ENCODE peak calls at places on chromosomes 13 and 19, in ten cellular contexts. M is cardiac muscle cell; B is uterus; J is CD8-positive, alpha-beta T cell; H is fibroblast of lung; W is ascending aorta; Z is A673; T is Panc1; R is GM23248; L is heart right ventricle. P is an unnamed sample. For H3K4me1 and H3K36me3, the result is how much of the 10 kb centered on the place peaks cover.

GRCh38 chr13:51000576-51001260 is 91.1 kb downstream of the RNASEH2B start:
- DNase-seq in Z (peak), J (no peak), H (peak), R (peak), L (peak), M (no peak), B (peak), W (no peak), T (no peak), P (no peak)

GRCh38 chr13:107866666-107867623 is 348.4 kb downstream of the LIG4 start:
- DNase-seq in M (peak), L (peak), T (no peak), R (peak), J (no peak), H (peak), W (no peak), Z (peak), B (no peak), P (no peak)

GRCh38 chr19:35911173-35911572 is 3.1 kb upstream of the TYROBP start:
- DNase-seq in R (no peak), J (no peak), B (no peak), Z (no peak), L (no peak), T (no peak), W (no peak), H (no peak), M (no peak), P (no peak)

GRCh38 chr13:98216135-98216565 is 39.1 kb upstream of the RNF113B start:
- DNase-seq in L (peak), B (peak), H (peak), Z (peak), M (peak), T (peak), W (no peak), R (peak), J (no peak), P (no peak)

GRCh38 chr13:25571237-25571636 is 199.5 kb downstream of the ATP8A2 start:
- DNase-seq in J (no peak), R (no peak), H (no peak), M (no peak), L (no peak), W (no peak), T (no peak), Z (no peak), B (no peak), P (no peak)

GRCh38 chr13:93304868-93305613 is 78.4 kb downstream of the GPC6 start:
- DNase-seq in M (no peak), L (no peak), H (no peak), Z (no peak), B (no peak), J (no peak), T (no peak), W (no peak), R (no peak), P (no peak)

GRCh38 chr19:12733369-12733896 is 1.1 kb downstream of the TRIR start:
- DNase-seq in M (no peak), J (peak), W (no peak), R (peak), Z (peak), B (no peak), L (no peak), H (peak), T (no peak), P (no peak)

GRCh38 chr19:42242071-42242511 is 311 bp downstream of the GSK3A start:
- DNase-seq in T (no peak), B (peak), Z (no peak), J (peak), H (no peak), M (no peak), L (no peak), R (peak), W (no peak), P (no peak)

GRCh38 chr19:46303702-46304397 is 7.0 kb downstream of the HIF3A start:
- DNase-seq in L (peak), J (no peak), W (no peak), H (peak), R (peak), B (peak), T (no peak), M (peak), Z (peak), P (peak)

GRCh38 chr19:37403403-37403802 is 32.5 kb downstream of the ZNF527 start:
- DNase-seq in W (no peak), Z (no peak), B (no peak), M (no peak), H (no peak), R (no peak), T (no peak), J (no peak), L (no peak), P (no peak)

GRCh38 chr19:29887498-29887897 is 54.5 kb upstream of the URI1 start:
- DNase-seq in J (no peak), L (no peak), Z (no peak), W (peak), M (no peak), B (peak), H (no peak), T (no peak), R (peak), P (no peak)

GRCh38 chr13:112954488-112955270 is 14.3 kb upstream of the MCF2L start:
- DNase-seq in R (no peak), B (no peak), H (no peak), Z (no peak), M (no peak), L (no peak), T (no peak), J (no peak), W (no peak), P (no peak)

GRCh38 chr19:28258794-28259193 is 954.2 kb downstream of the UQCRFS1 start:
- DNase-seq in W (no peak), Z (no peak), B (no peak), M (no peak), H (no peak), R (no peak), T (no peak), J (no peak), L (no peak), P (no peak)

GRCh38 chr13:40982772-40983171 is 36.3 kb downstream of the ELF1 start:
- DNase-seq in Z (peak), M (peak), H (peak), T (no peak), J (peak), W (no peak), B (peak), R (peak), L (no peak), P (peak)

GRCh38 chr19:294819-295686 is 3.9 kb upstream of the PLPP2 start:
- DNase-seq in W (no peak), B (peak), Z (peak), T (no peak), M (peak), R (peak), L (no peak), H (no peak), J (peak), P (no peak)
- H3K4me3 ChIP-seq in W (no peak), B (no peak), Z (no peak), T (no peak), M (no peak), R (peak), L (no peak), H (no peak), J (no peak), P (no peak)

GRCh38 chr19:18612051-18612771 is 459 bp upstream of the TMEM59L start:
- DNase-seq in J (no peak), H (no peak), L (no peak), B (no peak), Z (no peak), R (no peak), T (no peak), M (no peak), W (no peak), P (no peak)

GRCh38 chr19:18610245-18610555 is 2.5 kb upstream of the TMEM59L start:
- DNase-seq in H (no peak), J (no peak), R (no peak), M (no peak), W (no peak), B (no peak), L (no peak), Z (no peak), T (no peak), P (no peak)

GRCh38 chr19:18610556-18611326 is 1.9 kb upstream of the TMEM59L start:
- DNase-seq in B (no peak), W (no peak), T (no peak), H (no peak), J (no peak), M (no peak), Z (no peak), L (no peak), R (no peak), P (no peak)

GRCh38 chr19:18612772-18613588 is at the start of gene TMEM59L:
- DNase-seq in J (peak), R (peak), B (no peak), H (no peak), M (peak), W (no peak), Z (no peak), L (no peak), T (no peak), P (peak)

GRCh38 chr19:18611327-18612050 is 1.2 kb upstream of the TMEM59L start:
- DNase-seq in M (no peak), L (no peak), R (no peak), J (no peak), W (no peak), B (no peak), T (no peak), Z (no peak), H (no peak), P (no peak)
- H3K4me1 ChIP-seq in M (under half), L (under half), R (under half), J (under half), W (under half), B (under half), T (under half), Z (under half), H (under half), P (under half)

DNA sequence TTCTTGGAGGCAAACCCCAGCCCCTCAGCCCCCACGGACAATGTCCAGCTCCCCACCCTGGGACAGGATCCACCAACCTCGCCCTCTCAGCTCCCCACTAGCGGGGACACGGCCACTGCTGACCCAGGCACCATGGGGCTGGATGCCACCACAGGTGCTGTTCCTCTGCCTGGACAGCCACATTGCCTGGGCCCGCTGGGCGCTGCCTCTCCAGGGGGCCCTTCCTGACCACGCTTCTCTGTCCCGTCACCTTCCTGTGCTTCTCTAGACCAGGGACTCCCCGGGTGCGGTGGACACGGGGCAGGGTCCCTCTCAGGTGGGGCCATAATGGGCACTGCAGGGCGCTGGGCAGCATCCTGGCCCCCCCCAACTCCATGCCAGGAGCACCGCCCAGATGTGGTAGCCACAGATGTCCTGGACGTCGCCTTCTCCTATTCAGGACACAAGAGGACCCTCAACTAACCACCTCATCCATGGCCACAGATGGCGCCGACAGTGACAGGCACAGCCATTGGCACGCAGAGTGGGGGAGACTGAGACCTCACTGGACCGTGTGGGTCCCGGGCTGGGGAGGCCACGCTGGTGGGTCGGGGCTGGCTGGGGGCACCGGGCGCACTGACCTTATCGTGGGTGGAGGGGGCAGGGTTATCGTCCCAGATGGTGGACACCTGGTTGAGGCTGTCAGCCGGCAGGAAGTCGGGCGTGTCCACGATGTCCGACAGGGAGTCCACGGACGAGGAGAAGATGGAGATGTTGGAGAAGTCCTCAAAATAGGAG is 23.4 kb downstream of the GPX4 start:
- DNase-seq in H (no peak), M (no peak), B (no peak), Z (no peak), W (no peak), T (no peak), R (no peak), L (no peak), J (no peak), P (no peak)
- H3K36me3 ChIP-seq in H (under half), M (under half), B (under half), Z (under half), W (half or more), T (under half), R (under half), L (half or more), J (under half), P (half or more)

DNA sequence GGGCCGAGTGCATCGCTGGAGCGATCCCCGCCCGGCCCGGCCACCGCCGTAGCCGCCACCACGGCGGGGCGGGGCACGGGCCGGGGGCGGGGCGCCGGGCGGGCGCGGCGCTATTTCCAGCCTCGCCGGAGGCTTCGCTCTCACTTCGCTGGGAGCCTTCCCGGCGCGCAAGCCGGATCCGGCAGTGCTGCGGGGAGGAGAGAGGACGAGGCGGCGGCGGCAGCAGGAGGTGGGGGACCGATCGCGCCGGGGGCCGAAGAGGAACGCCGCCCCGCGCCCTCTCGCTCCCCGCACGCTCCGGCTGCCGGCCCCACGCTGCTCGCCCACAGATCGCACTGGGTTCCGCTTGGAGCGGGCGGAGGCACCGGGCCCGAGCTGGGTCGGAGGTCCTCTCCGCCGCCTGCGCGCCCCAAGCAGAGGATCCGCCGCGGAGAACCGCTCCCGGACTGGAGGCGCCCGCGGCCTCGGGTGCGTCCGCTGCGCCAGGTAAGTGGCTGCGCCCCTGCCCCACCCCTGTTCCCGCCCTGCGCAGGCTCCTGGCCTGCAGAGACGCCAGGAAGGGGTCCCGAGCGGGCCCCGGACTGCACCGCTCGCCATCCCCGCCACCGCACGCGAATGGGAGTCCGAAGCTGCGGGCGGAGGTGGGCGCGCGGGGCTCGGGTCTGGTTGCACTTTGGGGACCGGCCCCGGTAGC is at the start of gene CHST8:
- DNase-seq in W (no peak), H (no peak), M (peak), B (no peak), L (peak), Z (peak), R (peak), T (no peak), J (no peak), P (no peak)
- H3K4me3 ChIP-seq in W (peak), H (no peak), M (peak), B (peak), L (peak), Z (peak), R (peak), T (no peak), J (no peak), P (no peak)

GRCh38 chr13:109748677-109749076 is 37.7 kb downstream of the IRS2 start:
- DNase-seq in M (no peak), B (no peak), T (no peak), Z (no peak), L (no peak), R (no peak), W (no peak), J (no peak), H (no peak), P (no peak)

GRCh38 chr13:109747524-109747923 is 38.9 kb downstream of the IRS2 start:
- DNase-seq in H (peak), M (no peak), W (no peak), R (no peak), Z (peak), L (no peak), T (no peak), B (no peak), J (no peak), P (no peak)

GRCh38 chr13:109750376-109750775 is 36.0 kb downstream of the IRS2 start:
- DNase-seq in W (no peak), L (no peak), J (no peak), M (no peak), Z (peak), R (no peak), T (no peak), B (no peak), H (no peak), P (no peak)

GRCh38 chr13:109749365-109749764 is 37.0 kb downstream of the IRS2 start:
- DNase-seq in T (no peak), J (no peak), L (no peak), W (no peak), B (no peak), R (no peak), H (no peak), Z (no peak), M (no peak), P (no peak)

DNA sequence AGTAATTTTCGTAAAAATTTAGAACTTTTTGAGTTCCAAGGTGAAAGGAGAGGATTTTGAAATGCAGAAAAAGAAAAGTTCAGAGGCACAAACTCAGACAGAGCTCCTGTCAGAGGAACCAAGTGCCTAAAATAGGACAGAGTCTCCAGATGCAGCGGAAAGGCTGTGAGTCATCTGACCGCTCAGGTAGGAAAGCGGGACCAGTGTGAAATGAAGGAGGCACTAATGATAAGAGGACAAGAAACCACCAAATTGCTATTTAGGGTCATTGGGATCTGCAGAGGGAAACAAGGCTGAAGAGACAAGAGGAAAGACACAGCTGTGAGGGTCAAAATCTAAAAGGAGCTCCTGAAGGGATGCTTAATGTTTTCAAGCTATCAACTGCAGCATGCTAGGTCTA is 34.9 kb downstream of the IRS2 start:
- DNase-seq in T (no peak), J (no peak), R (no peak), H (no peak), L (no peak), W (no peak), B (no peak), Z (no peak), M (no peak), P (no peak)
- H3K4me1 ChIP-seq in T (under half), J (under half), R (under half), H (under half), L (under half), W (under half), B (under half), Z (under half), M (under half), P (under half)

GRCh38 chr19:4174895-4175668 is 7.3 kb downstream of the SIRT6 start:
- DNase-seq in M (no peak), B (no peak), R (no peak), H (no peak), T (no peak), L (no peak), W (no peak), Z (no peak), J (no peak), P (no peak)
- H3K36me3 ChIP-seq in M (under half), B (under half), R (under half), H (under half), T (under half), L (under half), W (half or more), Z (under half), J (under half), P (under half)

DNA sequence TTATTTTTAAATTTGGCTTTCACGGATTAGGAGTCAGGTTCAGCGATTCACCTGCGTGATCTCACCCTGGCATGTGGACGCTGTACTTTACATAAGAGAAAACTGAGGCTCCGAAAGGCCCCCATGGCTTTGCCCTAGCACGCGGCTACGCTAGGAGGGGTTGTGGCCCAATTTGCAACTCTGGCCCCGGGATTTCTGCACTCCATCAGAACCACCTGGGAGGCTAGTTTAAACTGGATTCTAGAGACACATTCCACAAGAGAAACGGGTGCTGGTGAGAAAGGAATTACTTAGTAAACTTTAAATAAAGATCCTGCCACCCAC is 6.2 kb downstream of the BCL3 start:
- DNase-seq in B (no peak), T (no peak), R (no peak), H (no peak), Z (no peak), W (no peak), J (no peak), M (no peak), L (no peak), P (no peak)
- H3K4me3 ChIP-seq in B (peak), T (no peak), R (peak), H (peak), Z (peak), W (peak), J (peak), M (peak), L (peak), P (peak)

GRCh38 chr13:49369876-49370275 is 74.0 kb downstream of the CAB39L start:
- DNase-seq in R (no peak), B (no peak), H (no peak), Z (no peak), L (no peak), J (no peak), T (no peak), W (no peak), M (no peak), P (no peak)

GRCh38 chr13:49367640-49368431 is 76.0 kb downstream of the CAB39L start:
- DNase-seq in L (no peak), Z (peak), H (no peak), W (no peak), R (peak), T (no peak), B (no peak), J (no peak), M (no peak), P (no peak)

GRCh38 chr13:49370390-49370789 is 73.5 kb downstream of the CAB39L start:
- DNase-seq in M (no peak), J (no peak), Z (no peak), T (no peak), H (no peak), W (no peak), B (no peak), R (no peak), L (no peak), P (no peak)

GRCh38 chr13:49366841-49367240 is 77.0 kb downstream of the CAB39L start:
- DNase-seq in L (no peak), T (no peak), M (no peak), Z (no peak), B (no peak), J (no peak), W (no peak), H (peak), R (peak), P (no peak)

GRCh38 chr13:49368688-49369087 is 75.2 kb downstream of the CAB39L start:
- DNase-seq in H (no peak), T (no peak), L (no peak), R (no peak), M (no peak), J (no peak), B (no peak), W (no peak), Z (no peak), P (no peak)
- H3K4me1 ChIP-seq in H (under half), T (under half), L (under half), R (under half), M (under half), J (under half), B (under half), W (under half), Z (under half), P (under half)